ENCODE peak calls at places on chromosomes 6 and 20, in eight cellular contexts. One of them, this sample, is unnamed.

GRCh38 chr6:113271437-113271836 is 585.7 kb upstream of the MARCKS start:
- DNase-seq in HTR-8/SVneo: no peak
- DNase-seq in fibroblast of lung: peak; percentile 10
- DNase-seq in effector CD8-positive, alpha-beta T cell: no peak
- DNase-seq in NAMALWA: no peak
- DNase-seq in activated CD4-positive, alpha-beta T cell treated with anti-CD3 and anti-CD28 coated beads, Interleukin-2, amount 50 U/mL, for 48 hours: no peak
- DNase-seq in left cardiac atrium: no peak
- DNase-seq in NCI-H1436: no peak
- DNase-seq in this sample: no peak

GRCh38 chr6:41683460-41684310 is 45.4 kb downstream of the MDFI start:
- DNase-seq in HTR-8/SVneo: peak; percentile 86
- DNase-seq in fibroblast of lung: peak; percentile 70
- DNase-seq in effector CD8-positive, alpha-beta T cell: peak; percentile 56
- DNase-seq in NAMALWA: peak; percentile 82
- DNase-seq in activated CD4-positive, alpha-beta T cell treated with anti-CD3 and anti-CD28 coated beads, Interleukin-2, amount 50 U/mL, for 48 hours: peak; percentile 79
- DNase-seq in left cardiac atrium: peak; percentile 89
- DNase-seq in NCI-H1436: peak; percentile 71
- DNase-seq in this sample: peak; percentile 74

GRCh38 chr20:39986231-39986904 is 702.7 kb downstream of the MAFB start:
- DNase-seq in HTR-8/SVneo: no peak
- DNase-seq in fibroblast of lung: peak; percentile 93
- DNase-seq in effector CD8-positive, alpha-beta T cell: no peak
- DNase-seq in NAMALWA: no peak
- DNase-seq in activated CD4-positive, alpha-beta T cell treated with anti-CD3 and anti-CD28 coated beads, Interleukin-2, amount 50 U/mL, for 48 hours: no peak
- DNase-seq in left cardiac atrium: peak; percentile 63
- DNase-seq in NCI-H1436: no peak
- DNase-seq in this sample: no peak

GRCh38 chr6:158015188-158015506 is 33.5 kb downstream of the SYNJ2 start:
- DNase-seq in HTR-8/SVneo: no peak
- DNase-seq in fibroblast of lung: no peak
- DNase-seq in effector CD8-positive, alpha-beta T cell: no peak
- DNase-seq in NAMALWA: no peak
- DNase-seq in activated CD4-positive, alpha-beta T cell treated with anti-CD3 and anti-CD28 coated beads, Interleukin-2, amount 50 U/mL, for 48 hours: no peak
- DNase-seq in left cardiac atrium: no peak
- DNase-seq in NCI-H1436: no peak
- DNase-seq in this sample: no peak

GRCh38 chr6:112155900-112156299 is 68.5 kb downstream of the FAM229B start:
- DNase-seq in HTR-8/SVneo: no peak
- DNase-seq in fibroblast of lung: peak; percentile 9
- DNase-seq in effector CD8-positive, alpha-beta T cell: no peak
- DNase-seq in NAMALWA: no peak
- DNase-seq in activated CD4-positive, alpha-beta T cell treated with anti-CD3 and anti-CD28 coated beads, Interleukin-2, amount 50 U/mL, for 48 hours: no peak
- DNase-seq in left cardiac atrium: no peak
- DNase-seq in NCI-H1436: no peak
- DNase-seq in this sample: no peak

GRCh38 chr20:35539756-35540212 is 2.1 kb upstream of the ERGIC3 start:
- DNase-seq in HTR-8/SVneo: no peak
- DNase-seq in fibroblast of lung: no peak
- DNase-seq in effector CD8-positive, alpha-beta T cell: no peak
- DNase-seq in NAMALWA: peak; percentile 48
- DNase-seq in activated CD4-positive, alpha-beta T cell treated with anti-CD3 and anti-CD28 coated beads, Interleukin-2, amount 50 U/mL, for 48 hours: peak; percentile 8
- DNase-seq in left cardiac atrium: no peak
- DNase-seq in NCI-H1436: peak; percentile 94
- DNase-seq in this sample: no peak

GRCh38 chr20:57616143-57616951 is 3.9 kb downstream of the ZBP1 start:
- DNase-seq in HTR-8/SVneo: no peak
- DNase-seq in fibroblast of lung: no peak
- DNase-seq in effector CD8-positive, alpha-beta T cell: no peak
- DNase-seq in NAMALWA: no peak
- DNase-seq in activated CD4-positive, alpha-beta T cell treated with anti-CD3 and anti-CD28 coated beads, Interleukin-2, amount 50 U/mL, for 48 hours: no peak
- DNase-seq in left cardiac atrium: no peak
- DNase-seq in NCI-H1436: no peak
- DNase-seq in this sample: no peak

GRCh38 chr20:2335096-2335495 is 39.3 kb downstream of the TGM3 start:
- DNase-seq in HTR-8/SVneo: no peak
- DNase-seq in fibroblast of lung: no peak
- DNase-seq in effector CD8-positive, alpha-beta T cell: no peak
- DNase-seq in NAMALWA: no peak
- DNase-seq in activated CD4-positive, alpha-beta T cell treated with anti-CD3 and anti-CD28 coated beads, Interleukin-2, amount 50 U/mL, for 48 hours: no peak
- DNase-seq in left cardiac atrium: no peak
- DNase-seq in NCI-H1436: no peak
- DNase-seq in this sample: no peak

GRCh38 chr20:56443654-56444540 is 24.5 kb upstream of the RTF2 start:
- DNase-seq in HTR-8/SVneo: peak; percentile 69
- DNase-seq in fibroblast of lung: peak; percentile 79
- DNase-seq in effector CD8-positive, alpha-beta T cell: no peak
- DNase-seq in NAMALWA: no peak
- DNase-seq in activated CD4-positive, alpha-beta T cell treated with anti-CD3 and anti-CD28 coated beads, Interleukin-2, amount 50 U/mL, for 48 hours: no peak
- DNase-seq in left cardiac atrium: no peak
- DNase-seq in NCI-H1436: peak; percentile 42
- DNase-seq in this sample: no peak

GRCh38 chr20:5918856-5919633 is 31.3 kb downstream of the TRMT6 start:
- DNase-seq in HTR-8/SVneo: peak; percentile 62
- DNase-seq in fibroblast of lung: peak; percentile 18
- DNase-seq in effector CD8-positive, alpha-beta T cell: no peak
- DNase-seq in NAMALWA: no peak
- DNase-seq in activated CD4-positive, alpha-beta T cell treated with anti-CD3 and anti-CD28 coated beads, Interleukin-2, amount 50 U/mL, for 48 hours: no peak
- DNase-seq in left cardiac atrium: no peak
- DNase-seq in NCI-H1436: no peak
- DNase-seq in this sample: peak; percentile 48

GRCh38 chr20:24917797-24918578 is 31.1 kb upstream of the CST7 start:
- DNase-seq in HTR-8/SVneo: peak; percentile 65
- DNase-seq in fibroblast of lung: peak; percentile 68
- DNase-seq in effector CD8-positive, alpha-beta T cell: peak; percentile 4
- DNase-seq in NAMALWA: peak; percentile 61
- DNase-seq in activated CD4-positive, alpha-beta T cell treated with anti-CD3 and anti-CD28 coated beads, Interleukin-2, amount 50 U/mL, for 48 hours: peak; percentile 60
- DNase-seq in left cardiac atrium: peak; percentile 74
- DNase-seq in NCI-H1436: peak; percentile 38
- DNase-seq in this sample: peak; percentile 75

GRCh38 chr20:57222631-57222950 is 43.9 kb downstream of the BMP7 start:
- DNase-seq in HTR-8/SVneo: no peak
- DNase-seq in fibroblast of lung: no peak
- DNase-seq in effector CD8-positive, alpha-beta T cell: no peak
- DNase-seq in NAMALWA: no peak
- DNase-seq in activated CD4-positive, alpha-beta T cell treated with anti-CD3 and anti-CD28 coated beads, Interleukin-2, amount 50 U/mL, for 48 hours: no peak
- DNase-seq in left cardiac atrium: no peak
- DNase-seq in NCI-H1436: no peak
- DNase-seq in this sample: no peak

GRCh38 chr6:166565084-166565651 is 21.3 kb downstream of the RAMACL start:
- DNase-seq in HTR-8/SVneo: no peak
- DNase-seq in fibroblast of lung: no peak
- DNase-seq in effector CD8-positive, alpha-beta T cell: no peak
- DNase-seq in NAMALWA: no peak
- DNase-seq in activated CD4-positive, alpha-beta T cell treated with anti-CD3 and anti-CD28 coated beads, Interleukin-2, amount 50 U/mL, for 48 hours: no peak
- DNase-seq in left cardiac atrium: peak; percentile 48
- DNase-seq in NCI-H1436: no peak
- DNase-seq in this sample: no peak

GRCh38 chr6:168123165-168123911 is 44.3 kb upstream of the FRMD1 start:
- DNase-seq in HTR-8/SVneo: no peak
- DNase-seq in fibroblast of lung: no peak
- DNase-seq in effector CD8-positive, alpha-beta T cell: no peak
- DNase-seq in NAMALWA: no peak
- DNase-seq in activated CD4-positive, alpha-beta T cell treated with anti-CD3 and anti-CD28 coated beads, Interleukin-2, amount 50 U/mL, for 48 hours: no peak
- DNase-seq in left cardiac atrium: no peak
- DNase-seq in NCI-H1436: no peak
- DNase-seq in this sample: no peak

GRCh38 chr6:117546674-117547073 is 55.6 kb downstream of the GOPC start:
- DNase-seq in HTR-8/SVneo: no peak
- DNase-seq in fibroblast of lung: no peak
- DNase-seq in effector CD8-positive, alpha-beta T cell: no peak
- DNase-seq in NAMALWA: no peak
- DNase-seq in activated CD4-positive, alpha-beta T cell treated with anti-CD3 and anti-CD28 coated beads, Interleukin-2, amount 50 U/mL, for 48 hours: no peak
- DNase-seq in left cardiac atrium: no peak
- DNase-seq in NCI-H1436: no peak
- DNase-seq in this sample: no peak

GRCh38 chr6:29797120-29797519 is 30.5 kb upstream of the HLA-G start:
- DNase-seq in HTR-8/SVneo: no peak
- DNase-seq in fibroblast of lung: peak; percentile 34
- DNase-seq in effector CD8-positive, alpha-beta T cell: no peak
- DNase-seq in NAMALWA: no peak
- DNase-seq in activated CD4-positive, alpha-beta T cell treated with anti-CD3 and anti-CD28 coated beads, Interleukin-2, amount 50 U/mL, for 48 hours: no peak
- DNase-seq in left cardiac atrium: no peak
- DNase-seq in NCI-H1436: no peak
- DNase-seq in this sample: no peak

GRCh38 chr20:50052550-50052949 is 60.4 kb downstream of the UBE2V1 start:
- DNase-seq in HTR-8/SVneo: no peak
- DNase-seq in fibroblast of lung: no peak
- DNase-seq in effector CD8-positive, alpha-beta T cell: no peak
- DNase-seq in NAMALWA: no peak
- DNase-seq in activated CD4-positive, alpha-beta T cell treated with anti-CD3 and anti-CD28 coated beads, Interleukin-2, amount 50 U/mL, for 48 hours: no peak
- DNase-seq in left cardiac atrium: no peak
- DNase-seq in NCI-H1436: no peak
- DNase-seq in this sample: no peak

GRCh38 chr6:167760979-167761793 is 65.5 kb upstream of the AFDN start:
- DNase-seq in HTR-8/SVneo: no peak
- DNase-seq in fibroblast of lung: peak; percentile 75
- DNase-seq in effector CD8-positive, alpha-beta T cell: no peak
- DNase-seq in NAMALWA: no peak
- DNase-seq in activated CD4-positive, alpha-beta T cell treated with anti-CD3 and anti-CD28 coated beads, Interleukin-2, amount 50 U/mL, for 48 hours: no peak
- DNase-seq in left cardiac atrium: peak; percentile 80
- DNase-seq in NCI-H1436: no peak
- DNase-seq in this sample: no peak

GRCh38 chr20:58017970-58018530 is 210.4 kb downstream of the ANKRD60 start:
- DNase-seq in HTR-8/SVneo: no peak
- DNase-seq in fibroblast of lung: no peak
- DNase-seq in effector CD8-positive, alpha-beta T cell: no peak
- DNase-seq in NAMALWA: no peak
- DNase-seq in activated CD4-positive, alpha-beta T cell treated with anti-CD3 and anti-CD28 coated beads, Interleukin-2, amount 50 U/mL, for 48 hours: no peak
- DNase-seq in left cardiac atrium: no peak
- DNase-seq in NCI-H1436: no peak
- DNase-seq in this sample: no peak

GRCh38 chr6:540490-540889 is 116.4 kb downstream of the HUS1B start:
- DNase-seq in HTR-8/SVneo: no peak
- DNase-seq in fibroblast of lung: no peak
- DNase-seq in effector CD8-positive, alpha-beta T cell: no peak
- DNase-seq in NAMALWA: no peak
- DNase-seq in activated CD4-positive, alpha-beta T cell treated with anti-CD3 and anti-CD28 coated beads, Interleukin-2, amount 50 U/mL, for 48 hours: no peak
- DNase-seq in left cardiac atrium: no peak
- DNase-seq in NCI-H1436: no peak
- DNase-seq in this sample: no peak

GRCh38 chr6:143743256-143744166 is 65.7 kb downstream of the PHACTR2 start:
- DNase-seq in HTR-8/SVneo: no peak
- DNase-seq in fibroblast of lung: peak; percentile 44
- DNase-seq in effector CD8-positive, alpha-beta T cell: no peak
- DNase-seq in NAMALWA: no peak
- DNase-seq in activated CD4-positive, alpha-beta T cell treated with anti-CD3 and anti-CD28 coated beads, Interleukin-2, amount 50 U/mL, for 48 hours: no peak
- DNase-seq in left cardiac atrium: no peak
- DNase-seq in NCI-H1436: no peak
- DNase-seq in this sample: no peak

GRCh38 chr20:23362392-23363256 is 642 bp downstream of the GZF1 start:
- DNase-seq in HTR-8/SVneo: no peak
- DNase-seq in fibroblast of lung: no peak
- DNase-seq in effector CD8-positive, alpha-beta T cell: no peak
- DNase-seq in NAMALWA: peak; percentile 67
- DNase-seq in activated CD4-positive, alpha-beta T cell treated with anti-CD3 and anti-CD28 coated beads, Interleukin-2, amount 50 U/mL, for 48 hours: peak; percentile 18
- DNase-seq in left cardiac atrium: peak; percentile 58
- DNase-seq in NCI-H1436: no peak
- DNase-seq in this sample: peak; percentile 43

GRCh38 chr6:45613678-45614077 is 235.9 kb upstream of the SUPT3H start:
- DNase-seq in HTR-8/SVneo: no peak
- DNase-seq in fibroblast of lung: peak; percentile 96
- DNase-seq in effector CD8-positive, alpha-beta T cell: no peak
- DNase-seq in NAMALWA: no peak
- DNase-seq in activated CD4-positive, alpha-beta T cell treated with anti-CD3 and anti-CD28 coated beads, Interleukin-2, amount 50 U/mL, for 48 hours: no peak
- DNase-seq in left cardiac atrium: peak; percentile 22
- DNase-seq in NCI-H1436: no peak
- DNase-seq in this sample: no peak